ENCODE peak calls at places on chromosomes 3 and 15, in ten cellular contexts. D is SW480, R is progenitor cell of endocrine pancreas, S is T-cell, F is SJSA1, W is globus pallidus, I is Kasumi-1, N is fibroblast of lung, B is H4, K is GM04504. H is an unnamed sample.

GRCh38 chr3:122893282-122893681 is 98.4 kb downstream of the SLC49A4 start:
- DNase-seq in K (no peak), W (no peak), F (no peak), I (no peak), N (no peak), D (peak), B (no peak), S (no peak), R (no peak), H (no peak)

GRCh38 chr3:182567666-182568065 is 225.6 kb upstream of the ATP11B start:
- DNase-seq in B (no peak), R (no peak), N (no peak), I (no peak), D (no peak), W (peak), K (no peak), F (no peak), S (no peak), H (no peak)

GRCh38 chr3:101518421-101518871 is 5.4 kb upstream of the SENP7 start:
- DNase-seq in S (peak), I (no peak), B (peak), R (no peak), W (no peak), F (no peak), N (no peak), D (peak), K (no peak), H (no peak)

GRCh38 chr3:69203631-69204314 is 81.4 kb upstream of the LMOD3 start:
- DNase-seq in R (no peak), K (no peak), N (no peak), D (no peak), I (no peak), B (no peak), S (no peak), F (no peak), W (peak), H (no peak)

GRCh38 chr3:134029734-134030381 is at the start of gene SLCO2A1:
- DNase-seq in F (no peak), K (no peak), N (peak), I (no peak), D (no peak), R (peak), S (no peak), W (no peak), B (no peak), H (no peak)

GRCh38 chr3:110711130-110711832 is 360.3 kb upstream of the NECTIN3 start:
- DNase-seq in K (no peak), F (no peak), N (no peak), W (no peak), D (no peak), B (no peak), S (no peak), R (no peak), I (no peak), H (no peak)

GRCh38 chr15:48802867-48803266 is 8.0 kb downstream of the CEP152 start:
- DNase-seq in S (no peak), I (no peak), K (peak), D (peak), W (no peak), R (no peak), F (peak), N (peak), B (peak), H (peak)

GRCh38 chr3:44555753-44556152 is 760 bp downstream of the ZKSCAN7 start:
- DNase-seq in F (no peak), S (no peak), R (no peak), N (peak), W (no peak), B (no peak), I (no peak), D (no peak), K (no peak), H (no peak)

GRCh38 chr3:2096196-2096595 is 2.5 kb upstream of the CNTN4 start:
- DNase-seq in N (no peak), S (no peak), K (no peak), D (no peak), B (no peak), I (no peak), W (no peak), R (no peak), F (no peak), H (no peak)

GRCh38 chr3:18751514-18751913 is 326.4 kb upstream of the SATB1 start:
- DNase-seq in W (no peak), F (no peak), N (no peak), R (no peak), I (no peak), K (no peak), D (no peak), B (no peak), S (no peak), H (no peak)

GRCh38 chr3:30664884-30665283 is 58.5 kb downstream of the TGFBR2 start:
- DNase-seq in F (no peak), D (no peak), K (no peak), S (no peak), B (no peak), R (no peak), W (no peak), I (peak), N (no peak), H (no peak)

GRCh38 chr3:37491343-37491742 is 317.0 kb upstream of the LRRFIP2 start:
- DNase-seq in K (no peak), N (no peak), R (no peak), I (no peak), S (no peak), B (no peak), F (no peak), W (no peak), D (no peak), H (no peak)